ENCODE peak calls at places on chromosomes 7 and 10, in six cellular contexts. Y is ovary, A is suprapubic skin, O is epithelial cell of esophagus, E is type B pancreatic cell, L is transverse colon. B is an unnamed sample.
A peak's percentile ranks its signal among the peaks of the same experiment; 100 is the strongest.

GRCh38 chr10:76430330-76430729 is 998.9 kb downstream of the LRMDA start:
- DNase-seq in Y (no peak), A (no peak), O (no peak), E (no peak), L (no peak), B (no peak)

GRCh38 chr10:114174462-114175190 is 623 bp upstream of the CCDC186 start:
- DNase-seq in Y (no peak), A (peak; percentile 87), O (peak; percentile 79), E (no peak), L (no peak), B (no peak)

GRCh38 chr10:28442375-28442774 is 90.5 kb upstream of the WAC start:
- DNase-seq in Y (no peak), A (no peak), O (no peak), E (no peak), L (no peak), B (no peak)

GRCh38 chr7:22948770-22949169 is 65.2 kb downstream of the HYCC1 start:
- DNase-seq in Y (no peak), A (no peak), O (no peak), E (no peak), L (no peak), B (no peak)

GRCh38 chr10:30751678-30752331 is 122.3 kb upstream of the LYZL2 start:
- DNase-seq in Y (no peak), A (peak; percentile 91), O (peak; percentile 35), E (no peak), L (peak; percentile 24), B (peak; percentile 70)

GRCh38 chr10:107740962-107741690 is 576.6 kb upstream of the SORCS1 start:
- DNase-seq in Y (no peak), A (no peak), O (peak; percentile 16), E (no peak), L (no peak), B (no peak)

GRCh38 chr7:30908681-30909080 is 3.0 kb upstream of the AQP1 start:
- DNase-seq in Y (no peak), A (no peak), O (no peak), E (no peak), L (no peak), B (no peak)

GRCh38 chr10:100348389-100348927 is 1.4 kb downstream of the SCD start:
- DNase-seq in Y (no peak), A (no peak), O (peak; percentile 30), E (no peak), L (no peak), B (no peak)

GRCh38 chr10:84540617-84541288 is 212.4 kb downstream of the CCSER2 start:
- DNase-seq in Y (peak; percentile 33), A (peak; percentile 83), O (peak; percentile 58), E (peak; percentile 86), L (peak; percentile 44), B (peak; percentile 15)

GRCh38 chr7:134865001-134865845 is 85.8 kb downstream of the CALD1 start:
- DNase-seq in Y (no peak), A (no peak), O (no peak), E (no peak), L (no peak), B (no peak)

DNA sequence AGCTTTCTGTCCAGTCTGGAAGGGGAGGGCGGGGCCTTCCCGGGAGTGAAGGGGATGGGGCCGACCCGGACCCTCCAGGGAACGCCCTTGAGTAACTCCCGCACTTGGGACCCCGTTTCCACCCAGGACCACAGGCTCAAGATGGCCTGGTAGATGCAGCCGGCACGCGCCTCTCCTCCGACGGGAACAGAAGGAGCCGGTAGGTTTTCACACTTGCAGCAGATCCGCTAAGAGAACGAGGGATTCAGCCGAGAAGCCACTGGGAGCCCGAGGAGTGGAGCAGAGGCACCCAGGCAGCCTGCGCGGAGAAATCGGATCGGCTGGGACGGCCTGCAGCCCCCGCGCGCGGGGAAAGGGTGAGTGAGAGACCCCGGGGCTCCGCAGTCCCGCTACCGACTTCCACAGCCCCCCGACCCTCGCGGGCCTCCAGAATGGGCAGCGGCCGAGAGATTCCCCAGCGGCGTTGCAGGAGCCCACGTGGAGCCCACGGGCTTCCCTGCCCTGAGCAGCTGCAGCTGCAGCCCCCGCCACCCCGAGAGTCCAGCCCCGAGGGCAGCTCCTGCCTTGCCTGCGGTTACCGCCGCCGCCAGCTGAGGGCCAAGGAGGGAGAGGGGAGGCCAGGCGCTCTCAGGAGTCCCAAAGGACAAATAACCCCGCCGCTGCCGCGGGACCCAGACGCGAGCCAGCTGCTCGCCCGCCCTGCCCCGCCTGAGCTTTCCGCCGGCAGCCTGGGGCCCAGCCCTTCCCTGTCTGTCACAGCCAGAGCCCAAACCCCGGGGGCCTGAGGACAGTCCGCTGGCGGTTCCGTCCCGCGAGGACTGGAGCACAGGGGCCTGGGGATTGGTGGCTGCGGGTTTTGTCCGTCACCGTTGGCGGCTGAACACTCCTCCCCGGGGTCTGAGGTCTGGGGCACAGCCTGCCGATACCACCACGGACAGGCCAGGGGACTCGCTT is 21.8 kb downstream of the IFT22 start:
- DNase-seq in Y (no peak), A (no peak), O (no peak), E (peak; percentile 69), L (no peak), B (no peak)
- TF ChIP-seq CTCF in Y (no peak), A (no peak), O (no peak), E (no peak), L (no peak), B (no peak)

DNA sequence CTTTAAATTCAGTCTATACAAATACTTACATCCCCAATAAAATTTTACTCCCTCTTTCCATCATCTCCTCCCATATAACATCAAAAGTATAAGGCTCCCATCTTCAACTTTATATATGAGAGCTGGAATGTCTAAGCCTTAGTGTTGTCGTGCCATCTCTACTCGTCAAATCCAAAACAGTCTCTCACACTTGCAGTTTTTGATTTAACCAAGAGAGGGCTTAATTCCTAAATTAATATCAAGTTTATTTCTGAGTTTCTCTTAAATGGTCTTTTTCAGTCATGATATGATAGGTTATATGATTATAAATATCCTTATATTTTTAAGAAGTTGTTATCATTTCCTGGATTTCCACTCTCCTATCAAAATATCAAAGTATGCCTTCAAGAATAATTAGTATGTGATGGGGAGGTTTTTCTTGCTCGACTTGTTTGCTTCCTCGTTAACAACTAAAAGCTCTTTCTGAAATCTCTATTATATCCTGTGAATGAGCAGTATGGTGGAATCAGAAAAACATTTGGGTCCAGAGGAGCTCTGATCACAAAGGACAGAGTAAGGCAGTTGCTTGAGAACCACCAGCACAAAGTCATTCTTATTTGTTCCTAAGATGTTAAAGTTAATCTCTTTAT is 12.5 kb upstream of the LIPK start:
- DNase-seq in Y (no peak), A (no peak), O (peak; percentile 22), E (no peak), L (no peak), B (no peak)
- TF ChIP-seq CTCF in Y (no peak), A (no peak), O (peak; percentile 26), E (peak; percentile 52), L (no peak), B (peak; percentile 33)

GRCh38 chr7:93165447-93165846 is 17.3 kb upstream of the SAMD9L start:
- DNase-seq in Y (no peak), A (no peak), O (no peak), E (no peak), L (no peak), B (no peak)
- TF ChIP-seq CTCF in Y (no peak), A (no peak), O (no peak), E (no peak), L (no peak), B (no peak)

GRCh38 chr7:106779877-106780276 is 85.2 kb upstream of the PIK3CG start:
- DNase-seq in Y (no peak), A (no peak), O (peak; percentile 13), E (no peak), L (peak; percentile 69), B (no peak)
- TF ChIP-seq CTCF in Y (no peak), A (no peak), O (no peak), E (no peak), L (peak; percentile 25), B (no peak)

B was measured in AG09319.